ENCODE peak calls at places on chromosomes 13 and 19, in ten cellular contexts. U is cardiac muscle cell; S is NCI-H1417; B is H9; C is activated T-helper 1 cell treated with anti-CD3 and anti-CD28 coated beads, Interleukin-2, amount 50 U/mL, for 16 hours; R is tibial nerve; G is endothelial cell; Q is MM.1S; I is NCI-H1105 treated with DMSO at 0.1 percent for 48 hours; D is non-pigmented ciliary epithelial cell. F is an unnamed sample.

GRCh38 chr13:80465321-80465720 is 124.4 kb upstream of the SPRY2 start:
- DNase-seq in U (no peak), S (no peak), B (no peak), C (no peak), R (no peak), G (no peak), Q (no peak), I (no peak), D (no peak), F (no peak)

GRCh38 chr13:109783815-109784589 is 2.4 kb downstream of the IRS2 start:
- DNase-seq in U (no peak), S (no peak), B (peak; percentile 50), C (peak; percentile 14), R (no peak), G (no peak), Q (no peak), I (no peak), D (no peak), F (peak; percentile 32)

GRCh38 chr19:5181331-5181730 is 159.3 kb downstream of the PTPRS start:
- DNase-seq in U (no peak), S (no peak), B (no peak), C (no peak), R (no peak), G (no peak), Q (no peak), I (no peak), D (no peak), F (no peak)

GRCh38 chr19:10643166-10643967 is 10.8 kb upstream of the ILF3 start:
- DNase-seq in U (no peak), S (no peak), B (peak; percentile 34), C (no peak), R (no peak), G (no peak), Q (no peak), I (no peak), D (no peak), F (no peak)

GRCh38 chr13:27283906-27284523 is 13.4 kb downstream of the RASL11A start:
- DNase-seq in U (no peak), S (no peak), B (peak; percentile 19), C (no peak), R (no peak), G (no peak), Q (no peak), I (no peak), D (no peak), F (no peak)

GRCh38 chr13:29849071-29849541 is 1.3 kb downstream of the UBL3 start:
- DNase-seq in U (peak; percentile 35), S (peak; percentile 41), B (no peak), C (no peak), R (no peak), G (peak; percentile 7), Q (peak; percentile 10), I (no peak), D (no peak), F (no peak)

GRCh38 chr19:2051771-2052704 is 994 bp upstream of the MKNK2 start:
- DNase-seq in U (no peak), S (no peak), B (peak; percentile 30), C (no peak), R (no peak), G (no peak), Q (no peak), I (no peak), D (no peak), F (no peak)

GRCh38 chr13:102234618-102235017 is 167.2 kb downstream of the FGF14 start:
- DNase-seq in U (no peak), S (no peak), B (no peak), C (no peak), R (no peak), G (no peak), Q (no peak), I (no peak), D (peak; percentile 14), F (no peak)

GRCh38 chr13:36673838-36674326 is at the start of gene SERTM1:
- DNase-seq in U (peak; percentile 82), S (peak; percentile 56), B (peak; percentile 86), C (no peak), R (no peak), G (peak; percentile 50), Q (no peak), I (peak; percentile 42), D (no peak), F (peak; percentile 82)

GRCh38 chr13:35857769-35858168 is 273.4 kb downstream of the DCLK1 start:
- DNase-seq in U (peak; percentile 33), S (no peak), B (peak; percentile 76), C (no peak), R (no peak), G (no peak), Q (no peak), I (peak; percentile 57), D (peak; percentile 27), F (peak; percentile 48)

GRCh38 chr13:53150568-53150967 is 122.0 kb downstream of the OLFM4 start:
- DNase-seq in U (no peak), S (no peak), B (no peak), C (no peak), R (no peak), G (no peak), Q (no peak), I (no peak), D (no peak), F (no peak)

GRCh38 chr19:48646912-48647216 is 877 bp upstream of the CA11 start:
- DNase-seq in U (no peak), S (no peak), B (no peak), C (no peak), R (no peak), G (no peak), Q (no peak), I (no peak), D (no peak), F (no peak)

GRCh38 chr19:3606690-3607289 is at the start of gene TBXA2R:
- DNase-seq in U (peak; percentile 28), S (peak; percentile 77), B (peak; percentile 76), C (peak; percentile 21), R (peak; percentile 78), G (peak; percentile 42), Q (no peak), I (no peak), D (no peak), F (peak; percentile 77)

GRCh38 chr13:33842207-33842606 is 24.3 kb downstream of the RFC3 start:
- DNase-seq in U (no peak), S (no peak), B (no peak), C (no peak), R (no peak), G (no peak), Q (no peak), I (no peak), D (no peak), F (no peak)

GRCh38 chr13:48643159-48643558 is 10.6 kb upstream of the CYSLTR2 start:
- DNase-seq in U (no peak), S (no peak), B (no peak), C (no peak), R (no peak), G (no peak), Q (no peak), I (no peak), D (no peak), F (no peak)

GRCh38 chr19:35785087-35785627 is 9.8 kb downstream of the ARHGAP33 start:
- DNase-seq in U (no peak), S (no peak), B (no peak), C (no peak), R (no peak), G (no peak), Q (no peak), I (no peak), D (no peak), F (no peak)

GRCh38 chr13:36966404-36966803 is 32.7 kb downstream of the ALG5 start:
- DNase-seq in U (no peak), S (no peak), B (no peak), C (no peak), R (no peak), G (no peak), Q (no peak), I (no peak), D (no peak), F (no peak)

GRCh38 chr13:52793507-52793906 is 53.9 kb upstream of the CNMD start:
- DNase-seq in U (no peak), S (no peak), B (no peak), C (no peak), R (no peak), G (no peak), Q (no peak), I (no peak), D (no peak), F (no peak)

GRCh38 chr19:17673937-17674799 is 14.0 kb downstream of the UNC13A start:
- DNase-seq in U (no peak), S (no peak), B (no peak), C (no peak), R (no peak), G (no peak), Q (no peak), I (no peak), D (no peak), F (no peak)

GRCh38 chr13:21071015-21071414 is 9.6 kb upstream of the LATS2 start:
- DNase-seq in U (no peak), S (no peak), B (no peak), C (no peak), R (no peak), G (no peak), Q (no peak), I (no peak), D (no peak), F (no peak)

GRCh38 chr19:39499082-39499642 is 415 bp downstream of the DLL3 start:
- DNase-seq in U (peak; percentile 58), S (peak; percentile 84), B (peak; percentile 57), C (no peak), R (no peak), G (peak; percentile 53), Q (no peak), I (peak; percentile 47), D (no peak), F (peak; percentile 66)

GRCh38 chr19:48934837-48935236 is 1.3 kb downstream of the DHDH start:
- DNase-seq in U (no peak), S (no peak), B (peak; percentile 55), C (no peak), R (no peak), G (peak; percentile 27), Q (no peak), I (no peak), D (no peak), F (peak; percentile 62)

GRCh38 chr19:33441277-33441699 is 67.8 kb downstream of the CEBPG start:
- DNase-seq in U (no peak), S (no peak), B (no peak), C (no peak), R (no peak), G (no peak), Q (no peak), I (no peak), D (no peak), F (no peak)

GRCh38 chr13:40271931-40272775 is 394.3 kb downstream of the FOXO1 start:
- DNase-seq in U (no peak), S (no peak), B (no peak), C (no peak), R (peak; percentile 80), G (no peak), Q (no peak), I (no peak), D (peak; percentile 34), F (no peak)

GRCh38 chr19:51702103-51702753 is 9.1 kb downstream of the SPACA6 start:
- DNase-seq in U (peak; percentile 65), S (no peak), B (peak; percentile 92), C (no peak), R (peak; percentile 82), G (peak; percentile 77), Q (no peak), I (no peak), D (no peak), F (peak; percentile 96)

GRCh38 chr13:98487522-98487921 is 89.4 kb downstream of the STK24 start:
- DNase-seq in U (no peak), S (no peak), B (no peak), C (no peak), R (no peak), G (no peak), Q (no peak), I (no peak), D (no peak), F (no peak)

GRCh38 chr13:84946144-84946543 is 853.1 kb downstream of the SLITRK6 start:
- DNase-seq in U (no peak), S (no peak), B (no peak), C (no peak), R (no peak), G (no peak), Q (no peak), I (no peak), D (no peak), F (no peak)

GRCh38 chr19:3923912-3924311 is 9.0 kb upstream of the NMRK2 start:
- DNase-seq in U (no peak), S (no peak), B (no peak), C (no peak), R (no peak), G (no peak), Q (no peak), I (no peak), D (no peak), F (no peak)